ENCODE peak calls at places on chromosomes 1 and 21, in eight cellular contexts. Y, F, E, S, W, K, X and V are unnamed samples.

GRCh38 chr1:62407398-62408009 is 29.3 kb upstream of the USP1 start:
- DNase-seq in K (peak), X (peak), W (peak), F (no peak), E (peak), Y (peak), S (no peak), V (peak)

GRCh38 chr21:46324390-46325072 is 575 bp downstream of the PCNT start:
- DNase-seq in K (no peak), F (peak), W (peak), Y (peak), S (peak), E (peak), X (peak), V (peak)

GRCh38 chr1:165143437-165144065 is 213.0 kb downstream of the LMX1A start:
- DNase-seq in W (no peak), E (no peak), K (no peak), Y (no peak), X (peak), S (no peak), F (no peak), V (peak)

GRCh38 chr1:44485933-44486475 is 80.9 kb downstream of the RNF220 start:
- DNase-seq in Y (no peak), K (no peak), E (no peak), F (no peak), S (no peak), X (no peak), W (no peak), V (no peak)

GRCh38 chr1:83815348-83815747 is 183.6 kb downstream of the TTLL7 start:
- DNase-seq in K (no peak), E (peak), F (no peak), S (no peak), W (no peak), X (no peak), Y (no peak), V (no peak)

GRCh38 chr1:206895320-206895719 is 1.9 kb upstream of the IL24 start:
- DNase-seq in W (no peak), K (no peak), X (no peak), Y (no peak), E (no peak), F (no peak), S (peak), V (no peak)

GRCh38 chr21:34510148-34511142 is 1.6 kb downstream of the KCNE1 start:
- DNase-seq in W (no peak), S (peak), Y (peak), X (peak), F (no peak), K (no peak), E (no peak), V (peak)

GRCh38 chr1:16153110-16153998 is 2.5 kb downstream of the EPHA2 start:
- DNase-seq in Y (no peak), E (no peak), F (no peak), S (no peak), X (no peak), W (no peak), K (no peak), V (no peak)

GRCh38 chr1:166902279-166902678 is 26.2 kb upstream of the TADA1 start:
- DNase-seq in E (no peak), K (no peak), X (peak), W (peak), Y (no peak), S (no peak), F (no peak), V (no peak)

GRCh38 chr1:220431840-220432239 is 96.1 kb upstream of the MARK1 start:
- DNase-seq in S (no peak), F (no peak), Y (no peak), X (peak), K (no peak), W (no peak), E (no peak), V (no peak)

GRCh38 chr1:167599839-167600581 is 30.0 kb upstream of the RCSD1 start:
- DNase-seq in K (peak), S (peak), E (peak), F (no peak), W (peak), Y (no peak), X (peak), V (peak)

GRCh38 chr1:32336963-32337675 is 1.1 kb upstream of the MARCKSL1 start:
- DNase-seq in W (no peak), Y (no peak), F (peak), E (no peak), S (no peak), X (peak), K (no peak), V (peak)

GRCh38 chr1:245475116-245475515 is 320.3 kb downstream of the KIF26B start:
- DNase-seq in E (peak), F (no peak), K (peak), Y (no peak), X (peak), W (no peak), S (no peak), V (no peak)

GRCh38 chr1:199010492-199010891 is 371.7 kb downstream of the PTPRC start:
- DNase-seq in K (no peak), Y (no peak), F (no peak), S (no peak), X (no peak), W (no peak), E (no peak), V (no peak)

GRCh38 chr21:44437696-44438431 is 17.4 kb upstream of the LRRC3 start:
- DNase-seq in S (no peak), X (no peak), W (no peak), K (no peak), E (no peak), Y (no peak), F (no peak), V (no peak)

GRCh38 chr1:190124068-190124467 is 353.6 kb downstream of the BRINP3 start:
- DNase-seq in E (no peak), F (no peak), X (no peak), S (no peak), W (no peak), Y (no peak), K (no peak), V (no peak)

GRCh38 chr1:221810406-221810805 is 68.5 kb upstream of the DUSP10 start:
- DNase-seq in S (no peak), X (peak), Y (no peak), K (peak), E (peak), F (no peak), W (no peak), V (no peak)

GRCh38 chr1:86866665-86867064 is 47.3 kb downstream of the SELENOF start:
- DNase-seq in F (no peak), W (no peak), X (no peak), E (peak), S (no peak), Y (no peak), K (no peak), V (no peak)

GRCh38 chr1:151287767-151288500 is 5.8 kb downstream of the ZNF687 start:
- DNase-seq in W (no peak), X (no peak), Y (no peak), S (no peak), F (no peak), E (no peak), K (no peak), V (no peak)

GRCh38 chr1:44436401-44437394 is 31.6 kb downstream of the RNF220 start:
- DNase-seq in F (no peak), S (no peak), K (no peak), E (no peak), X (no peak), W (no peak), Y (no peak), V (no peak)

GRCh38 chr1:62299426-62300200 is 19.6 kb downstream of the KANK4 start:
- DNase-seq in W (no peak), X (peak), E (no peak), S (peak), F (no peak), K (no peak), Y (no peak), V (no peak)